ENCODE peak calls at places on chromosome 18, in ten cellular contexts. G, A, K, E, F, O, Z, R, Q and I are unnamed samples.

GRCh38 chr18:33210575-33211189 is 229.8 kb downstream of the CCDC178 start:
- DNase-seq in E (no peak), R (no peak), Q (no peak), O (no peak), K (peak), G (no peak), F (no peak), Z (no peak), A (no peak), I (no peak)

GRCh38 chr18:39564716-39565115 is 1999.1 kb upstream of the CELF4 start:
- DNase-seq in G (no peak), O (no peak), F (no peak), R (no peak), K (peak), Z (no peak), Q (no peak), E (no peak), A (no peak), I (no peak)

GRCh38 chr18:54717673-54718435 is 110.4 kb upstream of the RAB27B start:
- DNase-seq in K (peak), R (no peak), O (no peak), Z (no peak), E (no peak), Q (peak), A (peak), G (peak), F (peak), I (no peak)

GRCh38 chr18:13613099-13613498 is 113.3 kb downstream of the FAM210A start:
- DNase-seq in O (no peak), E (no peak), F (no peak), A (no peak), G (no peak), K (no peak), R (no peak), Z (no peak), Q (no peak), I (no peak)

GRCh38 chr18:22883827-22884226 is 49.3 kb upstream of the RBBP8 start:
- DNase-seq in O (no peak), Z (no peak), K (no peak), E (no peak), A (no peak), F (no peak), Q (no peak), R (no peak), G (no peak), I (no peak)

GRCh38 chr18:13681701-13682100 is 44.7 kb downstream of the FAM210A start:
- DNase-seq in Z (no peak), O (no peak), F (no peak), R (no peak), E (no peak), Q (no peak), G (no peak), A (no peak), K (no peak), I (no peak)

GRCh38 chr18:48672671-48673340 is 134.0 kb downstream of the CTIF start:
- DNase-seq in Z (peak), F (no peak), E (no peak), O (no peak), R (no peak), Q (no peak), G (no peak), A (peak), K (no peak), I (no peak)

GRCh38 chr18:50061876-50062517 is 132.9 kb downstream of the MYO5B start:
- DNase-seq in E (no peak), A (no peak), R (no peak), F (no peak), K (no peak), Z (no peak), G (no peak), Q (no peak), O (no peak), I (no peak)

GRCh38 chr18:37254256-37254880 is 311.2 kb downstream of the CELF4 start:
- DNase-seq in E (no peak), G (no peak), R (no peak), K (peak), F (no peak), A (peak), O (no peak), Q (no peak), Z (no peak), I (no peak)

GRCh38 chr18:78436110-78436509 is 543.5 kb upstream of the SALL3 start:
- DNase-seq in F (no peak), O (no peak), A (no peak), K (no peak), G (no peak), R (no peak), E (no peak), Z (no peak), Q (no peak), I (no peak)

GRCh38 chr18:26488417-26489009 is 59.8 kb downstream of the KCTD1 start:
- DNase-seq in G (no peak), Z (no peak), R (no peak), E (no peak), F (no peak), K (no peak), A (no peak), O (no peak), Q (no peak), I (no peak)

GRCh38 chr18:23401400-23402347 is 51.4 kb upstream of the RIOK3 start:
- DNase-seq in F (no peak), K (peak), Q (no peak), R (no peak), E (no peak), A (no peak), Z (no peak), O (peak), G (no peak), I (peak)